ENCODE peak calls at places on chromosome 15, in eight cellular contexts. D is NCI-H524 treated with DMSO at 0.1 percent for 48 hours, T is dorsolateral prefrontal cortex, F is ovary, S is aorta, I is mucosa of descending colon, B is hepatocyte, Q is RPMI8226. J is an unnamed sample.

GRCh38 chr15:75904241-75904631 is 558 bp downstream of the FBXO22 start:
- DNase-seq in S (peak; percentile 74), Q (peak; percentile 70), B (peak; percentile 61), T (peak; percentile 22), F (no peak), I (peak; percentile 51), D (no peak), J (peak; percentile 68)

GRCh38 chr15:60799885-60800728 is 321.2 kb upstream of the ICE2 start:
- DNase-seq in Q (no peak), I (no peak), F (no peak), D (no peak), T (no peak), B (no peak), S (no peak), J (peak; percentile 25)

GRCh38 chr15:82566690-82567089 is 26.4 kb upstream of the RPS17 start:
- DNase-seq in T (no peak), B (no peak), F (no peak), S (no peak), D (no peak), I (no peak), Q (no peak), J (no peak)

GRCh38 chr15:88621789-88622604 is 857 bp downstream of the AEN start:
- DNase-seq in B (peak; percentile 45), F (no peak), D (no peak), T (no peak), S (peak; percentile 56), I (no peak), Q (peak; percentile 80), J (peak; percentile 62)

GRCh38 chr15:32861741-32862140 is 143.9 kb downstream of the GREM1 start:
- DNase-seq in S (no peak), T (no peak), Q (peak; percentile 73), I (peak; percentile 14), D (no peak), B (peak; percentile 28), F (peak; percentile 48), J (peak; percentile 78)

GRCh38 chr15:40282144-40282869 is 557 bp downstream of the ANKRD63 start:
- DNase-seq in T (peak; percentile 41), Q (peak; percentile 74), I (peak; percentile 51), S (no peak), B (peak; percentile 54), D (no peak), F (no peak), J (peak; percentile 76)

GRCh38 chr15:74203914-74204431 is 1.4 kb upstream of the STRA6 start:
- DNase-seq in S (peak; percentile 92), T (no peak), F (peak; percentile 83), B (peak; percentile 64), Q (no peak), I (no peak), D (peak; percentile 38), J (peak; percentile 74)

GRCh38 chr15:87758739-87759457 is 497.6 kb downstream of the NTRK3 start:
- DNase-seq in D (no peak), S (no peak), I (no peak), B (no peak), T (no peak), F (no peak), Q (no peak), J (peak; percentile 22)

GRCh38 chr15:73724211-73724610 is 28.9 kb downstream of the INSYN1 start:
- DNase-seq in B (no peak), D (no peak), T (no peak), I (no peak), Q (no peak), S (no peak), F (no peak), J (peak; percentile 77)